ENCODE peak calls at places on chromosomes 12 and 14, in four cellular contexts. S, N, E and O are unnamed samples. For H3K4me1, the result is how much of the 10 kb centered on the place peaks cover.

GRCh38 chr14:23829736-23830474 is 123.7 kb upstream of the DHRS4 start:
- DNase-seq in S (no peak), E (peak), N (peak), O (no peak)

GRCh38 chr14:34365309-34365915 is 96.6 kb downstream of the SPTSSA start:
- DNase-seq in E (no peak), N (no peak), S (no peak), O (no peak)

GRCh38 chr12:122081108-122081696 is 2.6 kb downstream of the MLXIP start:
- DNase-seq in N (no peak), E (no peak), S (no peak), O (no peak)

GRCh38 chr12:95143784-95144205 is 70.4 kb upstream of the NR2C1 start:
- DNase-seq in E (no peak), N (no peak), S (no peak), O (no peak)

GRCh38 chr12:94094700-94095099 is 53.7 kb upstream of the PLXNC1 start:
- DNase-seq in N (no peak), S (no peak), E (no peak), O (no peak)

GRCh38 chr12:67331123-67331522 is 62.0 kb downstream of the CAND1 start:
- DNase-seq in E (no peak), S (no peak), N (no peak), O (no peak)

GRCh38 chr12:104520242-104520900 is 63.6 kb downstream of the CHST11 start:
- DNase-seq in E (no peak), S (no peak), N (no peak), O (no peak)

GRCh38 chr14:39469094-39469710 is 37.0 kb upstream of the FBXO33 start:
- DNase-seq in S (no peak), E (no peak), N (peak), O (peak)

GRCh38 chr14:102539544-102540309 is 30.2 kb upstream of the ANKRD9 start:
- DNase-seq in S (no peak), E (no peak), N (no peak), O (no peak)

GRCh38 chr12:20950248-20950647 is 139.7 kb downstream of the SLCO1B3 start:
- DNase-seq in N (peak), E (peak), S (no peak), O (no peak)

DNA sequence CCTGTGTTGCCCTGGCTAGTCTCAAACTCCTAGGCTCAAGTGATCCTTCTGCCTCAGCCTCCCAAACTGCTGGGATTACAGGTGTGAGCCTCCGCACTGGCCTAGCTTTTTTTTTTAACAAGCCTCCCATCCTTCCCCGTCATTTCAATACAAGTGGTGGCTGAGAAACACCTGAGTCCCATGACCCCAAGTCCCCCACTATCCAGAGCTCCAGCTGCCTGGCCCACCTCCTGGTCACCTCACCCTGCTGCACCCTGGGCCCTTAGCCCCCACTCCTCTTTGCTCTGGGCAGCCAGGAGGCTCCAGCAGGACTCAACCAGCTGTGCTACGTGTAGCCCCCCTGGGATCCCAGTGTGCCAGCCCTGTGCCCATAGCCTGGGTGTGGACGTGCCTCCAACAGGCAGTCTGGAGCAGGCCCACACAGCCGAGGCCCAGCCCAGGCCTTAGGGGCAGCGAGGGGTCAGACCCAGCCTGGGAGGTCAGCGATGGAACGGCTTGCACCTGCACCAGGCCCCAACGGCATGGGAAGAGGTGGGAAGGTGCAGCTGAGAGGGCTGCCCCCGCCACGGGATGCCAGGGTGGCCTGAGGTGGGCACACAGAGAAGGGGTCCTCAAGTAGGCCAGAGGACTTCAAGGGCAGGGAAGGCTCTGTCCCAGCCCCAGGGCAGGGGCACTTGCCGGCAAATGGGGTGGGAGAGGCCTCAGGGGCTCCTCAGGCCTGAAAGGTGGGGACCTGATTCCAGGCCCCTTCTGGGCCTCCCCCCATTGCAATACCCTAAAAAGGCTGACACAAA is 6.5 kb downstream of the AHNAK2 start:
- DNase-seq in N (no peak), S (no peak), E (no peak), O (no peak)
- H3K4me1 ChIP-seq in N (half or more), S (half or more), E (half or more), O (under half)

GRCh38 chr12:129028824-129029223 is 175.5 kb downstream of the GLT1D1 start:
- DNase-seq in S (no peak), E (no peak), N (no peak), O (no peak)
- TF ChIP-seq POLR2AphosphoS5 in S (no peak), E (no peak), N (no peak), O (no peak)

DNA sequence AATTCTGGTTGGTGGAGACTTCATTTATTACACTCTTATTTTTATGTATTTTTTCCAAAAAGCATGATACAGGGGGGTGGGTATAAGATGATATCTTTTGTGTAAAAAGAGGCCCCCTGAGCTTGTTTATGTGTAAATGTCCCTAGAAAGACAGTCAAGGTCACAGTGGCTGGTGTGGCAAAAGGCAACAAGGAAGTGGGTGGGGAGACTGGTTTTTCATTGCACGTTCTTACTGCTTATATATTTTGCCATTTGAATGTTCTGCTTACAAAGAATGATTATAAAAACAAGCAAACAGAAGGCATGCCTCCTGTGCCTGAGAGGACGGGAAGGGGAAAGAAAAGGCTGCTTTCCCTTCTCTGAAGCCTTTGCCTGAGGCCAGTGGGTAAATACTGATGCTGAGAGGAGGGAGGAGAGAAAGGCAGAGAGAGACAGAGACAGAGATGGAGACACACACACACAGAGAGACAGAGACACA is 24.1 kb upstream of the ADIPOR2 start:
- DNase-seq in S (no peak), N (no peak), E (no peak), O (no peak)
- H3K4me1 ChIP-seq in S (under half), N (under half), E (under half), O (under half)

DNA sequence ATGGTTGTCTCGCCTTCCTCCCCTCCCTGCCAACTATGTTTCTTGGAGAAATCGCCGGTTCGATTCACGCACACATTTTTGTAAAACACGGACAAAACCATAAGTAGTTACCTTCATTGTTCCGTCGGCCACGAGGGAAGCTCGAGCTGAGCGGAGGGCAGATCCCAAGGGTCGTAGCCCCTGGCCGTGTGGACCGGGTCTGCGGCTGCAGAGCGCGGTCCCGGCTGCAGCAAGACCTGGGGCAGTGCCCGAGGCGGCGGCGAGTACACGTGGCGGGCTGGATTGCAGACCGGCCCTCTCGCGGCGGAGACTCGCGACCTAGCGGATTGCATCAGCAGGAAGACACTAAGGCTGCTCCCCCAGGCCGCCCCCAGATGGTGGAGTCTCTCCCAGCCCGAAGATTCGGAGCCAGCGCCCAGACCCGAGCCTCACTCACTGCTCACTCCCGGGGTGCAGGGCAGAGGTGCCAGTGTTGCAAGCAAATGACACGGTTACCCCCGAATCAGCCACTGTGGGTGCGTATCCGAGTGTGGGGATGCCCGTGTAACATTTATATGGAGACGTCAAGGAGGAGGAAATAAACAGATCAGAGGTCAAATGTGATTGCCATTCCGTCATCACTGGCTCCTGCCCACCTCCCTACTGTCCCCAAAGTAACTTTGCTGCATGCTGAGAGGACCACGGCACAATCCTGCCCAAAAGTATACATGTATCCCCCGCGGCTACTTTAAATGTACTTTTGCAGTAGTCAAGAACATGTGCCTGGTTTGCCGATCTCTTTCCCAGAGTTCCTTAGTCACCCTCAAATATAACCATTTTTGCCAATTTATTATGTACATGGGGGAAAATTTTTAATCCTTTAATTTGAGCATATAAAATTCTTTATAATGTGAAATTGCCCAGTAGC is at the start of gene BCAT1:
- DNase-seq in N (no peak), E (no peak), S (no peak), O (peak)
- TF ChIP-seq POLR2AphosphoS5 in N (no peak), E (no peak), S (no peak), O (peak)

DNA sequence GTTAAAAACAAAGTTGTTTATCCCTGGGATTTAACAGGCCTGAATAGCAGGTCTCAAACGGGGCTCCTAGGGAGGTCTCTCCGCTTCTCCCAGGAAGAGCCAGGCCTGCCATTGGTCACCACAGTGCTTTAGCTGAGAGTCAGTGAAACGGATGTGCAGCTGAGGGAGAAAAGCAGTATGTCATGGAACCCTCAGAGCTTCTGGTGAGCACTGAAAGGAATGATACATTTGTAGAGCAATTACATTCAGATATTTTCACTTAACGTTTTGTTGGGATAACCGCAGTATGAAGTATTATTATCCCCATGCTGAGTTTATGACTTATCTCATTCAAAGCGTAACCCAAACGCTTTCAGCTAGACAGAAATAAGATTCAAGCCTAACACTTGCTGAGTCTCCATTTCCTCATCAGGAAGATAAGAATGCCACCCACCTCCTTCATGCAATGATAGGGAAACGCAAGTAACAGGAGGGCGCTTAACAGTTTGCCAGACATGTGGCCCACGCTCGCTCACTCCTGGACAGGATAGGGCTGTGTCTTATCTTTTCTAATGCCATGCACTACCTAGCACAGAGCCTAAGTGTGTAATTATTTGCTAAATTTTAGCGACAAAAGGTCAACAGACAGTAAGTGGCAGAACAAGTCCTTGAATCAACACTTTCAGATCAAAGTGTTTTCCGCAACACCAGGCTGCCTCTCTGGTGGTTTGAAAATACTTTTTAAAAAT is 28.2 kb downstream of the DAD1 start:
- DNase-seq in E (no peak), N (no peak), S (no peak), O (no peak)
- H3K4me1 ChIP-seq in E (under half), N (under half), S (under half), O (under half)

GRCh38 chr12:131131077-131131807 is 177.5 kb downstream of the ADGRD1 start:
- DNase-seq in N (no peak), S (no peak), E (no peak), O (no peak)

GRCh38 chr12:131133015-131133905 is 179.6 kb downstream of the ADGRD1 start:
- DNase-seq in N (no peak), S (no peak), E (no peak), O (no peak)

GRCh38 chr12:131131808-131132117 is 178.1 kb downstream of the ADGRD1 start:
- DNase-seq in E (no peak), S (no peak), N (no peak), O (no peak)

GRCh38 chr12:131133994-131134393 is 180.3 kb downstream of the ADGRD1 start:
- DNase-seq in S (no peak), E (no peak), N (no peak), O (no peak)

DNA sequence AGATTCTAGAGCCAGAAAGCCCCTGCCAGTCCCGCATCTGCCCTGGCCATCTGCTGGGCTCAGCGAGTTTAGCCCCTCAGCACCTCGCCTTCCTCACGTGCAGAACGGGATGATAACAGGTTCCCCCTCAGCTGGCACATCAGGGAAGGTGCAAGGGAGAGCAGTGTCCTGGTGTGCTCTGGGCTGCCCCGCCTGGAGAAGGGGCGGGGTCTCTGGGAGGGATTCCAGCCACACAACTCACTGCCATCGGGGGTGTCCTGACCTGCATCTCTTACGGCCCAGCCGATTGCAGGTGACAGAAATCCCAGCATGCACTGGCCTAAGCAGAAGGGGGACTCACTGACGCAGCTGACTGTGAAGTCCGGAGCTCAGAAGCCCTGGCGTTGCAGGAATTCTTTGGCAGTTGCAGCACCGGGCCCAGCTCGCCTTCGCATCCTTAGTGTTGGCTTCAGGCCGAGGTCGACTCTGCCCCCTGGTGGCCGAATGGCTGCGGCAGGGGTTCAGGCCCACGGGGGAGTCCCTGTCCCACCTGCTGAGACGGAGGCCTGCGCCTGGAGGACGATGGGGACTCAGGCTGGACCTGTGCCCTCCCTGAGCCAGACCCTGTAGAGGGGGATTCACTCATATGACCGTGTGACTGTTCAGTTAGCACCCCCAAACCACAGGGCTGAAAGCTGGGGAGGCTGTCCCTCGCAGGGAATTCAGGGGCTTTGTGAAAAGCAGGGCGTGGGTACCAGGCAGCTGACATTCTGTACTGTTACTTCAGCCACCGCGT is 178.6 kb downstream of the ADGRD1 start:
- DNase-seq in N (peak), E (peak), S (peak), O (peak)
- TF ChIP-seq POLR2AphosphoS5 in N (no peak), E (no peak), S (no peak), O (no peak)

DNA sequence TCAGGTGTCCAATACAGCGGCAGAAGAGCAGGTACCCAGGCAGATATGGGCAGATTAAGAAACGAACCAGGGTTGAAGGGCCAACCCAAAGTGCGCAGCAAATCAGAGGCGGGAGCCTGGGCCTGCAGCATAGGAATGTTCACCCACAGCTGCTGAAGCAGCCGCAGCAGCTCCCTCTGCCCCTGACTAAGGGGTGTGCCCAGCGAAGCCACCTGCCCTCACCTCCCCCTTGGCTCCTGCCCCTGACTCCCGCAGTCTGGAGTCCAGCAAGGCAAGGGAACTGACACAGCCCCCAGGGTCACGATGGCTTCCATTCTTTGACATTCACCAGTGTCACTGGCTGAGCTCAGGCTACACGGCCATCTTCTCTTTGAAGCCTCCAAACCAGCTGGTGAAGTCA is 27.3 kb upstream of the ZFP36L1 start:
- DNase-seq in S (peak), N (no peak), E (no peak), O (no peak)
- H3K4me1 ChIP-seq in S (under half), N (under half), E (half or more), O (under half)

GRCh38 chr12:118541945-118542344 is 165.6 kb downstream of the SUDS3 start:
- DNase-seq in E (peak), S (no peak), N (no peak), O (no peak)

GRCh38 chr12:118543651-118544050 is 167.3 kb downstream of the SUDS3 start:
- DNase-seq in S (no peak), E (no peak), N (no peak), O (no peak)

GRCh38 chr12:118548887-118549286 is 172.5 kb downstream of the SUDS3 start:
- DNase-seq in S (no peak), E (no peak), N (no peak), O (no peak)

GRCh38 chr12:118541071-118541470 is 164.7 kb downstream of the SUDS3 start:
- DNase-seq in S (no peak), E (no peak), N (no peak), O (no peak)

DNA sequence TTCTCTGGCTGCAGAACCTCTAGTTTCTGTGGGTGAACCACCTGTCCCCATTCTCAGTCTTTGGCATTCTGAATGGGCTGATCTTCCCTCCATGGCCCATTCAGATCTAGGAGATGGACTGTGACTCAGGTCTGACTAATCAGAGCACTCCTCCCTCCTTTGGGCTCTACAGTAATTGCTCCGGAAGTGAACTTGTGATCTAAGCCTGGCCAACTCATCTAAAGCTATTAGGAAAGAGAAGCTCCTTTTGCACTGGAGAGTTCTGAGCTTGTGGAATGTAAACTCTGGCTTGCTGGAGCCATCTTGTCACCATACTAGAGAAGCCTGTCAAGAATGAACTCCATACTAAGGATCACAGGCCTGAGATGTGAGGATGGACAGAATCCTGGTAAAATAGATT is 168.2 kb downstream of the SUDS3 start:
- DNase-seq in E (peak), N (peak), S (no peak), O (no peak)
- TF ChIP-seq POLR2AphosphoS5 in E (peak), N (no peak), S (no peak), O (no peak)